ENCODE peak calls at places on chromosome 11, in six cellular contexts. Z is A549, D is esophagus squamous epithelium, U is Caco-2, C is spleen, L is SK-N-SH. A is an unnamed sample.

GRCh38 chr11:36744375-36745168 is 146.5 kb upstream of the RAG2 start:
- DNase-seq in C (peak; percentile 84), Z (peak; percentile 8), D (no peak), U (peak; percentile 73), L (peak; percentile 48), A (peak; percentile 33)

GRCh38 chr11:45145421-45146071 is 893 bp upstream of the PRDM11 start:
- DNase-seq in C (no peak), Z (no peak), L (no peak), D (no peak), U (no peak), A (no peak)

GRCh38 chr11:9125185-9125886 is 33.9 kb upstream of the SCUBE2 start:
- DNase-seq in Z (no peak), C (no peak), D (no peak), L (no peak), U (no peak), A (no peak)

GRCh38 chr11:125591659-125592304 is 870 bp upstream of the STT3A start:
- DNase-seq in C (peak; percentile 90), Z (peak; percentile 10), U (peak; percentile 64), L (peak; percentile 55), D (no peak), A (no peak)

GRCh38 chr11:107263865-107264563 is 193.6 kb downstream of the CWF19L2 start:
- DNase-seq in L (no peak), U (no peak), C (no peak), Z (no peak), D (no peak), A (no peak)

GRCh38 chr11:43756575-43756974 is 76.0 kb downstream of the HSD17B12 start:
- DNase-seq in U (no peak), C (no peak), Z (no peak), L (no peak), D (no peak), A (no peak)

GRCh38 chr11:18490319-18490718 is 34.7 kb downstream of the LDHAL6A start:
- DNase-seq in U (no peak), Z (no peak), D (no peak), C (no peak), L (no peak), A (no peak)

GRCh38 chr11:14132312-14132711 is 169.8 kb downstream of the SPON1 start:
- DNase-seq in U (peak; percentile 16), Z (no peak), D (no peak), C (no peak), L (peak; percentile 44), A (no peak)

GRCh38 chr11:2518112-2518982 is 73.5 kb downstream of the KCNQ1 start:
- DNase-seq in L (peak; percentile 36), C (peak; percentile 67), U (no peak), Z (no peak), D (no peak), A (no peak)

GRCh38 chr11:94762208-94762607 is 5.9 kb upstream of the AMOTL1 start:
- DNase-seq in U (peak; percentile 58), C (no peak), D (no peak), L (no peak), Z (no peak), A (no peak)

GRCh38 chr11:11748706-11749365 is 92.9 kb upstream of the USP47 start:
- DNase-seq in U (no peak), Z (no peak), L (no peak), C (no peak), D (no peak), A (no peak)
- H3K4me3 ChIP-seq in U (no peak overlapping the region), Z (no peak overlapping the region), L (no peak overlapping the region), C (no peak overlapping the region), D (no peak overlapping the region), A (no peak overlapping the region)

GRCh38 chr11:59400461-59401261 is 25.6 kb downstream of the OR5A2 start:
- DNase-seq in L (no peak), U (no peak), Z (no peak), C (no peak), D (no peak), A (no peak)

GRCh38 chr11:59403546-59403945 is 22.7 kb downstream of the OR5A2 start:
- DNase-seq in U (no peak), C (no peak), D (no peak), L (no peak), Z (no peak), A (no peak)

GRCh38 chr11:59401262-59401552 is 25.0 kb downstream of the OR5A2 start:
- DNase-seq in L (no peak), Z (no peak), D (no peak), U (no peak), C (no peak), A (no peak)
- TF ChIP-seq CTCF in L (no peak), Z (no peak), D (no peak), U (peak; percentile 5), C (no peak), A (peak; percentile 17)

GRCh38 chr11:75101424-75102128 is 4.9 kb upstream of the OR2AT4 start:
- DNase-seq in Z (no peak), L (no peak), D (no peak), U (no peak), C (no peak), A (no peak)
- H3K4me3 ChIP-seq in Z (no peak overlapping the region), L (no peak overlapping the region), D (no peak overlapping the region), U (no peak overlapping the region), C (no peak overlapping the region), A (no peak overlapping the region)

DNA sequence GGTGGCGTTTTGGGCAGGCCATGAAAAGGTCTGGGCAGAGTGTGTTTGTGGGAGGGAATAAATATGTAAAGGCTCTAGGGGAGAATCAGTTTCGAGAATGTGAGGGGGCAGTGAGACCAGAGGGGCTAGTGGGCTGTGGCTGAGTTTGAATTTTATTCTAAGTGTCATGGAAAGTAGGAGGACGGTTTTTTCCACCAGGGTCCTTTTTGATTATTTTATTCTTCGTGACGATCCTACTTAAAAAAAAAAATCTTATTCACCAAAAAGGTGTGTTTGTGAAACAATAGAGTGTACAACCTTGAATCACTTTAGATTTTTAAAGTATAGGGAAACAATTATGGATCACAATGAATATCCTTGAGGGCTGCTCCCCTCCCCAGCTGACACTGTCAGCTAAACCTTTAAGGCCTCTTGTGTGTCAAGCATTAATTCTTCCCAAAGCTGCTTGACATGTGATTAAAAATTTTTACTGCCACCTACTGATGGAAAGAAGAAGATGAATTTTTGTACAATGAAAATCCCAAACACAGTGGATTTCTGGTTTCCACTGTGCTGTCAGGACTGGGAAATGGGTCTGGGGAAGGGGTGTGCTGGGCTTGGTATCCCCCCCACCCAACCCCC is 107.5 kb upstream of the OR4B1 start:
- DNase-seq in C (no peak), L (no peak), U (peak; percentile 27), D (no peak), Z (peak; percentile 71), A (no peak)
- TF ChIP-seq CTCF in C (no peak), L (peak; percentile 53), U (peak; percentile 44), D (peak; percentile 30), Z (peak; percentile 54), A (peak; percentile 35)